ENCODE peak calls at places on chromosomes 13 and 19, in eight cellular contexts. Q, W, F, K, Y, V, M and N are unnamed samples.

GRCh38 chr13:89796196-89796595 is 1551.3 kb upstream of the MIR17HG start:
- DNase-seq in K (no peak), Y (no peak), W (no peak), F (no peak), V (no peak), M (no peak), Q (no peak), N (no peak)

GRCh38 chr13:30477346-30478235 is 11.9 kb upstream of the HMGB1 start:
- DNase-seq in Y (no peak), K (no peak), Q (no peak), W (no peak), M (no peak), F (no peak), V (no peak), N (no peak)

GRCh38 chr19:39398297-39398864 is 7.2 kb downstream of the MED29 start:
- DNase-seq in V (peak; percentile 75), W (no peak), Y (peak; percentile 84), M (no peak), K (peak; percentile 90), Q (peak; percentile 97), F (peak; percentile 97), N (peak; percentile 85)

GRCh38 chr13:32284927-32285632 is 30.1 kb downstream of the ZAR1L start:
- DNase-seq in K (peak; percentile 57), Q (peak; percentile 63), Y (peak; percentile 27), F (no peak), W (no peak), V (peak; percentile 89), M (peak; percentile 71), N (no peak)

GRCh38 chr19:7515471-7516226 is at the start of gene ZNF358:
- DNase-seq in K (peak; percentile 70), Q (peak; percentile 85), W (peak; percentile 98), V (peak; percentile 76), F (peak; percentile 93), Y (peak; percentile 69), M (no peak), N (peak; percentile 85)

GRCh38 chr13:102928971-102929370 is 83.1 kb downstream of the ERCC5 start:
- DNase-seq in K (no peak), M (no peak), V (no peak), W (no peak), Q (no peak), Y (no peak), F (no peak), N (no peak)

GRCh38 chr19:8174706-8175105 is 25.3 kb upstream of the FBN3 start:
- DNase-seq in Q (no peak), V (no peak), W (no peak), Y (no peak), M (no peak), F (no peak), K (no peak), N (no peak)

GRCh38 chr19:21047712-21048111 is 27.3 kb downstream of the ZNF430 start:
- DNase-seq in W (no peak), F (no peak), Q (no peak), V (no peak), K (no peak), M (no peak), Y (no peak), N (no peak)

GRCh38 chr19:47414469-47414868 is 4.9 kb downstream of the MEIS3 start:
- DNase-seq in K (no peak), V (no peak), Y (no peak), M (no peak), Q (no peak), F (no peak), W (peak; percentile 43), N (no peak)

GRCh38 chr13:110116072-110116487 is 190.9 kb downstream of the COL4A1 start:
- DNase-seq in V (peak; percentile 90), K (peak; percentile 82), W (peak; percentile 65), Y (peak; percentile 64), F (peak; percentile 90), M (no peak), Q (peak; percentile 60), N (peak; percentile 76)

GRCh38 chr13:100128373-100128772 is 39.5 kb downstream of the PCCA start:
- DNase-seq in Y (no peak), K (peak; percentile 13), F (no peak), Q (peak; percentile 17), W (no peak), V (no peak), M (no peak), N (no peak)

GRCh38 chr19:40249781-40250180 is 23.3 kb upstream of the CCNP start:
- DNase-seq in V (no peak), Y (no peak), M (no peak), F (no peak), W (no peak), Q (no peak), K (no peak), N (no peak)

GRCh38 chr19:22832031-22832762 is at the start of gene ZNF723:
- DNase-seq in W (no peak), Q (no peak), K (no peak), F (peak; percentile 56), M (no peak), V (no peak), Y (no peak), N (no peak)

GRCh38 chr13:20425819-20426219 is 99.8 kb downstream of the CRYL1 start:
- DNase-seq in Q (no peak), Y (no peak), W (peak; percentile 39), F (peak; percentile 79), K (no peak), M (no peak), V (no peak), N (no peak)

GRCh38 chr13:27634231-27634630 is 12.5 kb downstream of the POLR1D start:
- DNase-seq in F (peak; percentile 25), Y (no peak), M (no peak), Q (no peak), W (no peak), K (no peak), V (no peak), N (no peak)

GRCh38 chr19:40257096-40257517 is 28.0 kb downstream of the AKT2 start:
- DNase-seq in Y (peak; percentile 27), M (no peak), K (no peak), W (no peak), F (no peak), Q (no peak), V (no peak), N (no peak)

GRCh38 chr13:30696278-30697176 is 38.8 kb upstream of the ALOX5AP start:
- DNase-seq in W (no peak), V (peak; percentile 54), Y (peak; percentile 68), Q (peak; percentile 47), F (no peak), M (no peak), K (no peak), N (no peak)

GRCh38 chr19:18776288-18776594 is 14.9 kb downstream of the COMP start:
- DNase-seq in Q (peak; percentile 79), Y (no peak), M (no peak), V (peak; percentile 50), F (no peak), W (no peak), K (peak; percentile 43), N (no peak)

GRCh38 chr19:54178581-54179261 is 5.8 kb upstream of the TMC4 start:
- DNase-seq in Y (peak; percentile 45), F (no peak), K (no peak), W (peak; percentile 72), V (no peak), M (no peak), Q (peak; percentile 30), N (peak; percentile 43)

DNA sequence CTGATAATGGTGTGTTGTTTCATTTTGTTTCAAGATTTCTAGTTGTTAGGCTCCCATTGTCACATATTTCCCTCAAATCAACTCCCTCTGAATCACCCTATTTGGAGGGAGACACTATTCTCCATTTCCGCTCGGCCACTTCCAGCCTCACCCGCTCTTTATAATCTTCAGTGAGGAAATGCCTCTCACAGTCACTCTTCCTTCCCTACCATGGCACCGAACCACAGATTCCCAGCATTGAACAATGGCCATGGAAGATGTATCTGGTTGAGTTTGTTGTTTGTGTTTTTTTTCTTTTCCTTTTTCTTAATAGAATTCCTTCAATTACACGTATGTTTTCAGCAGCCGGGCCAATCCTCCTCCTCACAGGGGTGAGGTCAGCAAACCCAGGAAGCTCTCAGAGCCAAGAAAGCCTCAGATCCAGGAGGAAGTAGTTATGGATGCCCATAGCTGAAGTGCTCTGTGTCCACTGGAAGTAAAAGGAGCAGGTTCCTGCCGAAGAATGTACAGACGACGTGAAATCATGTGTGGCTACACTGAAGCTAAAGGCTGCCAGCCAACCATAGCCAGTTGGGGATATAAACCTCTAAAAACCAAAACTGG is 472.1 kb downstream of the FOXO1 start:
- DNase-seq in V (peak; percentile 43), F (no peak), M (no peak), K (no peak), Q (peak; percentile 60), Y (no peak), W (no peak), N (no peak)
- H3K4me3 ChIP-seq in V (no peak overlapping the region), F (no peak overlapping the region), M (no peak overlapping the region), K (no peak overlapping the region), Q (peak overlapping the region; percentile 46), Y (no peak overlapping the region), W (no peak overlapping the region), N (no peak overlapping the region)

GRCh38 chr13:37870895-37871550 is 1.5 kb upstream of the TRPC4 start:
- DNase-seq in Y (no peak), W (no peak), M (peak; percentile 46), V (peak; percentile 76), K (peak; percentile 49), F (no peak), Q (peak; percentile 78), N (no peak)

GRCh38 chr13:37869506-37869755 is 141 bp downstream of the TRPC4 start:
- DNase-seq in Q (no peak), F (no peak), V (no peak), M (no peak), K (no peak), W (no peak), Y (no peak), N (no peak)

GRCh38 chr13:37869756-37870488 is at the start of gene TRPC4:
- DNase-seq in F (no peak), Y (peak; percentile 63), V (peak; percentile 83), Q (peak; percentile 90), W (peak; percentile 33), K (peak; percentile 40), M (peak; percentile 80), N (peak; percentile 29)

GRCh38 chr13:37868691-37869505 is 674 bp downstream of the TRPC4 start:
- DNase-seq in F (no peak), Q (peak; percentile 54), V (peak; percentile 72), W (no peak), M (peak; percentile 26), Y (no peak), K (peak; percentile 9), N (no peak)

GRCh38 chr13:37870489-37870845 is 895 bp upstream of the TRPC4 start:
- DNase-seq in W (no peak), K (no peak), F (no peak), Q (no peak), Y (no peak), M (no peak), V (no peak), N (no peak)
- H3K4me3 ChIP-seq in W (peak overlapping the region; percentile 57), K (peak overlapping the region; percentile 95), F (no peak overlapping the region), Q (peak overlapping the region; percentile 90), Y (no peak overlapping the region), M (peak overlapping the region; percentile 90), V (no peak overlapping the region), N (no peak overlapping the region)

GRCh38 chr19:12141405-12141736 is 1.2 kb upstream of the ZNF20 start:
- DNase-seq in F (no peak), M (no peak), Q (no peak), W (no peak), Y (no peak), V (no peak), K (no peak), N (no peak)
- H3K4me3 ChIP-seq in F (no peak overlapping the region), M (no peak overlapping the region), Q (no peak overlapping the region), W (peak overlapping the region; percentile 99), Y (no peak overlapping the region), V (no peak overlapping the region), K (no peak overlapping the region), N (no peak overlapping the region)

DNA sequence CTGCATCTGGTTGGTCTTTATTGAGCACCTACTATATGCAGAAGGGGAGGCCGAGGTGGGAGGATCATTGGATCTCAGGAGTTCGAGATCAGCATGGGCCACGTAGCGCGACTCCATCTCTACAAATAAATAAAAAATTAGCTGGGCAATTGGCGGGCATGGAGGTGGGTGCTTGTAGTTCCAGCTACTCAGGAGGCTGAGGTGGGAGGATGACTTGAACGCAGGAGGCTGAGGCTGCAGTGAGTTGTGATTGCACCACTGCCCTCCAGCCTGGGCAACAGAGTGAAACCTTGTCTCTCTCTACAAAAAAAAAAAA is 3.8 kb downstream of the CFD start:
- DNase-seq in V (no peak), F (no peak), Y (no peak), W (no peak), M (no peak), K (no peak), Q (no peak), N (no peak)
- H3K4me3 ChIP-seq in V (no peak overlapping the region), F (no peak overlapping the region), Y (no peak overlapping the region), W (no peak overlapping the region), M (no peak overlapping the region), K (no peak overlapping the region), Q (no peak overlapping the region), N (no peak overlapping the region)